ENCODE peak calls at places on chromosome 1, in five cellular contexts. B is NCI-H146, U is pancreas, P is T-helper 2 cell, A is fibroblast of lung. E is an unnamed sample.

GRCh38 chr1:25080294-25081209 is 150.5 kb upstream of the RUNX3 start:
- DNase-seq in A (peak), P (no peak), B (no peak), U (no peak), E (peak)

GRCh38 chr1:202656951-202657646 is 53.2 kb downstream of the SYT2 start:
- DNase-seq in U (no peak), B (no peak), P (no peak), A (peak), E (peak)

GRCh38 chr1:60759257-60759656 is 323.1 kb upstream of the NFIA start:
- DNase-seq in U (no peak), B (peak), P (no peak), A (no peak), E (no peak)

GRCh38 chr1:47587891-47588582 is 150.2 kb downstream of the FOXD2 start:
- DNase-seq in B (no peak), U (no peak), A (no peak), P (no peak), E (no peak)

GRCh38 chr1:150221552-150221951 is 14.4 kb downstream of the ANP32E start:
- DNase-seq in B (no peak), A (peak), P (no peak), U (no peak), E (peak)

GRCh38 chr1:41003640-41004220 is 17.8 kb downstream of the SLFNL1 start:
- DNase-seq in P (peak), A (peak), B (no peak), U (peak), E (peak)

GRCh38 chr1:45327644-45328515 is 1.2 kb downstream of the HPDL start:
- DNase-seq in B (peak), P (no peak), A (no peak), U (no peak), E (no peak)

GRCh38 chr1:214830956-214831355 is 228.0 kb downstream of the CENPF start:
- DNase-seq in U (no peak), B (no peak), P (no peak), A (no peak), E (no peak)

GRCh38 chr1:3003039-3003940 is 18.0 kb upstream of the ACTRT2 start:
- DNase-seq in U (no peak), B (no peak), A (no peak), P (no peak), E (no peak)

GRCh38 chr1:60978421-60979357 is 103.7 kb upstream of the NFIA start:
- DNase-seq in P (no peak), A (peak), B (no peak), U (peak), E (peak)

GRCh38 chr1:1914842-1915692 is at the start of gene CALML6:
- DNase-seq in B (no peak), P (no peak), A (no peak), U (peak), E (no peak)

GRCh38 chr1:168321945-168322344 is 41.3 kb downstream of the TBX19 start:
- DNase-seq in P (no peak), A (peak), B (peak), U (no peak), E (peak)

GRCh38 chr1:167957710-167958109 is 20.8 kb upstream of the MPC2 start:
- DNase-seq in B (no peak), U (no peak), A (peak), P (no peak), E (no peak)

GRCh38 chr1:97412737-97413136 is 508.1 kb downstream of the DPYD start:
- DNase-seq in U (no peak), B (no peak), P (no peak), A (no peak), E (no peak)

GRCh38 chr1:199700551-199700950 is 327.0 kb upstream of the NR5A2 start:
- DNase-seq in A (no peak), U (no peak), P (no peak), B (no peak), E (no peak)

GRCh38 chr1:51908499-51908898 is 30.0 kb upstream of the NRDC start:
- DNase-seq in A (no peak), B (no peak), P (no peak), U (no peak), E (peak)

GRCh38 chr1:30748699-30749401 is 8.7 kb downstream of the LAPTM5 start:
- DNase-seq in U (no peak), A (no peak), P (no peak), B (no peak), E (no peak)

GRCh38 chr1:225921734-225922709 is 2.0 kb downstream of the PYCR2 start:
- DNase-seq in U (no peak), P (no peak), A (peak), B (peak), E (no peak)

GRCh38 chr1:50417487-50417886 is 5.8 kb downstream of the DMRTA2 start:
- DNase-seq in B (no peak), U (no peak), A (no peak), P (no peak), E (no peak)

GRCh38 chr1:207917086-207917485 is 6.2 kb upstream of the CD34 start:
- DNase-seq in B (no peak), P (no peak), A (no peak), U (no peak), E (no peak)

GRCh38 chr1:5611855-5612254 is 380.4 kb downstream of the NPHP4 start:
- DNase-seq in A (no peak), P (no peak), U (no peak), B (no peak), E (no peak)

GRCh38 chr1:24849653-24850295 is 80.3 kb downstream of the RUNX3 start:
- DNase-seq in P (no peak), A (no peak), U (no peak), B (no peak), E (peak)

GRCh38 chr1:31562707-31563360 is 13.5 kb upstream of the TINAGL1 start:
- DNase-seq in U (no peak), B (no peak), P (no peak), A (peak), E (no peak)

GRCh38 chr1:231162300-231162969 is 577 bp downstream of the TRIM67 start:
- DNase-seq in B (peak), A (peak), P (no peak), U (peak), E (peak)

GRCh38 chr1:58443986-58444603 is 102.4 kb downstream of the OMA1 start:
- DNase-seq in U (no peak), A (peak), B (no peak), P (no peak), E (no peak)

GRCh38 chr1:22140681-22141080 is 2.2 kb downstream of the WNT4 start:
- DNase-seq in U (peak), A (no peak), B (no peak), P (no peak), E (no peak)

GRCh38 chr1:236010443-236010842 is 54.4 kb downstream of the NID1 start:
- DNase-seq in A (no peak), P (no peak), U (no peak), B (no peak), E (no peak)

GRCh38 chr1:178725603-178726517 is 816 bp downstream of the RALGPS2 start:
- DNase-seq in U (peak), P (peak), A (peak), B (peak), E (peak)

GRCh38 chr1:57578099-57578498 is 154.2 kb upstream of the DAB1 start:
- DNase-seq in B (no peak), U (no peak), A (no peak), P (no peak), E (no peak)

GRCh38 chr1:54987830-54988705 is 7.6 kb downstream of the TMEM61 start:
- DNase-seq in U (no peak), A (peak), P (no peak), B (peak), E (no peak)

GRCh38 chr1:219374167-219374566 is 200.5 kb downstream of the LYPLAL1 start:
- DNase-seq in U (no peak), B (no peak), A (peak), P (no peak), E (no peak)

GRCh38 chr1:40316595-40317393 is at the start of gene COL9A2:
- DNase-seq in B (peak), P (peak), U (peak), A (peak), E (no peak)

GRCh38 chr1:10679521-10680220 is 116.8 kb downstream of the CASZ1 start:
- DNase-seq in B (peak), P (no peak), U (no peak), A (peak), E (peak)

GRCh38 chr1:33121728-33122127 is 40.8 kb downstream of the AZIN2 start:
- DNase-seq in U (no peak), B (no peak), P (no peak), A (no peak), E (no peak)

GRCh38 chr1:78004719-78005346 is at the start of gene DNAJB4:
- DNase-seq in U (peak), P (peak), B (no peak), A (peak), E (peak)

GRCh38 chr1:45913183-45913924 is 109.9 kb downstream of the MAST2 start:
- DNase-seq in U (no peak), A (peak), P (no peak), B (no peak), E (no peak)

GRCh38 chr1:938088-938683 is 14.5 kb downstream of the SAMD11 start:
- DNase-seq in A (peak), P (no peak), B (no peak), U (no peak), E (no peak)

GRCh38 chr1:62076286-62076685 is 118.4 kb upstream of the L1TD1 start:
- DNase-seq in B (no peak), P (no peak), U (no peak), A (peak), E (no peak)

GRCh38 chr1:159790237-159790917 is 9.6 kb downstream of the DUSP23 start:
- DNase-seq in A (no peak), U (peak), B (peak), P (no peak), E (peak)